ENCODE peak calls at places on chromosome 13, in four cellular contexts. T, D, W and M are unnamed samples.

GRCh38 chr13:111115051-111115840 is at the start of gene ARHGEF7:
- DNase-seq in T (no peak), D (peak), W (no peak), M (no peak)

GRCh38 chr13:94351292-94352000 is 128.0 kb downstream of the DCT start:
- DNase-seq in T (no peak), D (no peak), W (no peak), M (no peak)

GRCh38 chr13:26968431-26969335 is 202.9 kb downstream of the USP12 start:
- DNase-seq in T (peak), D (no peak), W (no peak), M (no peak)

GRCh38 chr13:33744589-33745369 is 73.2 kb upstream of the RFC3 start:
- DNase-seq in T (no peak), D (no peak), W (no peak), M (no peak)

GRCh38 chr13:21663197-21663596 is 7.7 kb upstream of the FGF9 start:
- DNase-seq in T (no peak), D (no peak), W (no peak), M (no peak)

GRCh38 chr13:56347014-56347413 is 793.7 kb upstream of the PRR20A start:
- DNase-seq in T (no peak), D (no peak), W (no peak), M (no peak)

GRCh38 chr13:48738261-48738755 is 84.6 kb downstream of the CYSLTR2 start:
- DNase-seq in T (no peak), D (no peak), W (no peak), M (no peak)

GRCh38 chr13:37486171-37486661 is 112.4 kb downstream of the POSTN start:
- DNase-seq in T (no peak), D (no peak), W (no peak), M (no peak)

GRCh38 chr13:105538346-105538745 is 997.1 kb downstream of the EFNB2 start:
- DNase-seq in T (no peak), D (no peak), W (no peak), M (no peak)

GRCh38 chr13:96816261-96816660 is 178.0 kb downstream of the OXGR1 start:
- DNase-seq in T (no peak), D (peak), W (no peak), M (no peak)

GRCh38 chr13:89721216-89721615 is 1626.3 kb upstream of the MIR17HG start:
- DNase-seq in T (no peak), D (no peak), W (no peak), M (no peak)

GRCh38 chr13:89490661-89491060 is 1819.5 kb downstream of the SLITRK5 start:
- DNase-seq in T (no peak), D (no peak), W (no peak), M (no peak)

GRCh38 chr13:24168980-24169379 is 8.5 kb downstream of the SPATA13 start:
- DNase-seq in T (no peak), D (no peak), W (no peak), M (no peak)

GRCh38 chr13:103852036-103852435 is 785.8 kb upstream of the SLC10A2 start:
- DNase-seq in T (no peak), D (no peak), W (no peak), M (no peak)

GRCh38 chr13:76792680-76793334 is 93.4 kb downstream of the KCTD12 start:
- DNase-seq in T (no peak), D (no peak), W (no peak), M (no peak)

GRCh38 chr13:78161266-78161665 is 242.6 kb upstream of the EDNRB start:
- DNase-seq in T (no peak), D (no peak), W (no peak), M (no peak)

GRCh38 chr13:41017153-41017552 is 2.0 kb downstream of the ELF1 start:
- DNase-seq in T (peak), D (no peak), W (peak), M (no peak)

GRCh38 chr13:109428146-109428545 is 358.2 kb downstream of the IRS2 start:
- DNase-seq in T (no peak), D (no peak), W (no peak), M (no peak)

GRCh38 chr13:51221674-51222509 is at the start of gene FAM124A:
- DNase-seq in T (peak), D (peak), W (no peak), M (no peak)

GRCh38 chr13:100941811-100942361 is 267.3 kb upstream of the TMTC4 start:
- DNase-seq in T (no peak), D (no peak), W (no peak), M (no peak)

GRCh38 chr13:27613623-27614022 is 6.7 kb downstream of the LNX2 start:
- DNase-seq in T (no peak), D (no peak), W (no peak), M (no peak)

GRCh38 chr13:46580362-46580839 is 27.4 kb downstream of the LRCH1 start:
- DNase-seq in T (no peak), D (no peak), W (no peak), M (no peak)

GRCh38 chr13:52848455-52849190 is at the start of gene PCDH8:
- DNase-seq in T (no peak), D (no peak), W (no peak), M (peak)

GRCh38 chr13:27012482-27013197 is 159.0 kb downstream of the USP12 start:
- DNase-seq in T (no peak), D (no peak), W (no peak), M (no peak)